ENCODE peak calls at places on chromosomes 11 and 22, in four cellular contexts. D, I, Q and M are unnamed samples.

GRCh38 chr11:12008790-12009616 is 577 bp upstream of the DKK3 start:
- DNase-seq in I (no peak), Q (no peak), D (peak), M (no peak)

GRCh38 chr22:23053051-23053707 is 17.1 kb upstream of the GNAZ start:
- DNase-seq in D (no peak), I (no peak), Q (no peak), M (no peak)

GRCh38 chr11:112316971-112317370 is 56.3 kb upstream of the PLET1 start:
- DNase-seq in I (no peak), Q (no peak), D (no peak), M (no peak)

GRCh38 chr11:86291466-86292262 is 10.4 kb upstream of the HIKESHI start:
- DNase-seq in D (no peak), Q (peak), I (peak), M (peak)

GRCh38 chr22:37823134-37823985 is at the start of gene GALR3:
- DNase-seq in I (no peak), D (no peak), Q (no peak), M (no peak)

GRCh38 chr11:21654091-21654490 is 538.8 kb upstream of the ANO5 start:
- DNase-seq in D (no peak), Q (no peak), I (no peak), M (no peak)

GRCh38 chr11:116207781-116208180 is 565.0 kb downstream of the BUD13 start:
- DNase-seq in Q (no peak), D (no peak), I (no peak), M (no peak)

GRCh38 chr11:128207861-128208321 is 379.5 kb downstream of the ETS1 start:
- DNase-seq in I (no peak), D (no peak), Q (no peak), M (no peak)

GRCh38 chr11:61543606-61544306 is 35.2 kb downstream of the LRRC10B start:
- DNase-seq in I (no peak), D (no peak), Q (no peak), M (no peak)

GRCh38 chr11:74134661-74135515 is 35.9 kb downstream of the C2CD3 start:
- DNase-seq in I (no peak), Q (no peak), D (no peak), M (no peak)

GRCh38 chr11:45646275-45646970 is 19.0 kb downstream of the CHST1 start:
- DNase-seq in I (no peak), Q (no peak), D (no peak), M (no peak)

GRCh38 chr11:24622262-24622661 is 125.4 kb downstream of the LUZP2 start:
- DNase-seq in I (no peak), Q (no peak), D (no peak), M (no peak)

GRCh38 chr11:102886999-102887398 is 12.2 kb upstream of the MMP12 start:
- DNase-seq in I (no peak), D (no peak), Q (no peak), M (no peak)

GRCh38 chr11:48049036-48049435 is 68.7 kb downstream of the PTPRJ start:
- DNase-seq in D (no peak), I (no peak), Q (no peak), M (no peak)

GRCh38 chr11:10409207-10409661 is 45.8 kb upstream of the AMPD3 start:
- DNase-seq in Q (no peak), D (no peak), I (no peak), M (no peak)

GRCh38 chr11:108559340-108559739 is 34.2 kb downstream of the EXPH5 start:
- DNase-seq in D (no peak), I (no peak), Q (no peak), M (no peak)

GRCh38 chr11:74521666-74522252 is 28.2 kb upstream of the LIPT2 start:
- DNase-seq in D (no peak), Q (no peak), I (no peak), M (no peak)

GRCh38 chr22:27220349-27220748 is 563.0 kb downstream of the MIAT start:
- DNase-seq in I (no peak), D (no peak), Q (no peak), M (no peak)

GRCh38 chr11:45109400-45109799 is 37.0 kb upstream of the PRDM11 start:
- DNase-seq in Q (no peak), D (no peak), I (no peak), M (no peak)

GRCh38 chr11:13680501-13681264 is 12.2 kb downstream of the FAR1 start:
- DNase-seq in I (peak), D (no peak), Q (no peak), M (no peak)

GRCh38 chr11:12303431-12304149 is 73.8 kb upstream of the PARVA start:
- DNase-seq in D (no peak), Q (no peak), I (no peak), M (no peak)

GRCh38 chr11:39011822-39012221 is 2413.8 kb upstream of the RAG2 start:
- DNase-seq in I (no peak), Q (no peak), D (no peak), M (no peak)

DNA sequence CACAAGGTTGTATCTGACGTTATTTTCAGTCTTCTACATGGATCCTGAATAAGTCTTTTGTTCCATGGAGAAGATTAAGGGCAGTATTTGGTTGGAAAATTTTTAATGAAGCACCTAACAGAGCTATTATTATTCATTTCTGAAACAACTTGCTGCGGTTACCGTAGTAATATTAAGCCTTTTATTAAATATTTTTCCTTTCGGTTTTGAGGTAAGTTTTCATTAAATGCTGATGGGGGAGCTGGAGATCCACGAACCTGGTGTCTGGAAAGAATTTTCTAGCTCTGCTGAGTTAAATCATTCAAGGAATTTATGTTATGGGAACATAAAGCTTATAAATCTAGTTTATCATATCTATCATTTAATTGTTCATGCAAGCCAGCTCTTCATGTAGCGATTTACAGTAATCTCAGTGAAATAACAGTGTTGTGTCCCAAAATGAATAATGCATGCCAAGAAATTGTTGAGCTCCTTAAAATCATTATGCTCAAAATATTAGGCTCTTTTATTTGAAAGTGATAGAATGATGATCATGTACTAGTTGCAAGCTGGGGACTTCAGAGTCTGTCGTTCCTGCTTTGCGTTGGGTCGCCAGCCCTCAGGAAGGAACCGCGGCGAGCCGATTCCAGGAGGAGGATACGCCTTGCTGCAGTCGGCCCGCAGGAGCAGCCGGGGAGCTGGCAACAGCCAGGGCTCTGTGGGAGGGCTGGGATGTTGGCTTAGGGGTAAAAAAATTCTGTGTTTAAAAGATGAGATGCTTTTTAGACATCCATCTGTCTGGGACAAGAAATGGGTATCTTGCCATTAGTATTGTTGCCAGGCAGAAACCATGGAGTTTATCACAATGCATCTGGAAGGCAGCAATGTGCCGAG is 83.1 kb downstream of the TBC1D22A start:
- DNase-seq in I (no peak), D (no peak), Q (no peak), M (no peak)
- TF ChIP-seq CTCF in I (no peak), D (peak), Q (peak), M (peak)

GRCh38 chr11:105219670-105220069 is 80.1 kb upstream of the CARD18 start:
- DNase-seq in I (no peak), Q (no peak), D (no peak), M (no peak)

GRCh38 chr11:105215528-105215927 is 76.0 kb upstream of the CARD18 start:
- DNase-seq in D (no peak), Q (no peak), I (no peak), M (no peak)

GRCh38 chr11:105224859-105225258 is 85.3 kb upstream of the CARD18 start:
- DNase-seq in Q (no peak), I (no peak), D (no peak), M (no peak)

GRCh38 chr11:105220175-105220574 is 80.6 kb upstream of the CARD18 start:
- DNase-seq in Q (no peak), D (no peak), I (peak), M (peak)

GRCh38 chr11:105219269-105219668 is 79.7 kb upstream of the CARD18 start:
- DNase-seq in D (no peak), Q (no peak), I (no peak), M (no peak)
- TF ChIP-seq CTCF in D (no peak), Q (no peak), I (no peak), M (no peak)

GRCh38 chr11:975824-976223 is 50.2 kb downstream of the AP2A2 start:
- DNase-seq in D (no peak), I (peak), Q (no peak), M (no peak)
- TF ChIP-seq CTCF in D (no peak), I (no peak), Q (peak), M (no peak)

GRCh38 chr11:66638177-66639065 is at the start of gene RBM4:
- DNase-seq in Q (peak), I (peak), D (peak), M (peak)
- TF ChIP-seq CTCF in Q (no peak), I (no peak), D (no peak), M (no peak)

GRCh38 chr11:88535916-88536547 is 198.5 kb upstream of the CTSC start:
- DNase-seq in Q (no peak), I (no peak), D (no peak), M (no peak)
- TF ChIP-seq CTCF in Q (no peak), I (no peak), D (no peak), M (no peak)

DNA sequence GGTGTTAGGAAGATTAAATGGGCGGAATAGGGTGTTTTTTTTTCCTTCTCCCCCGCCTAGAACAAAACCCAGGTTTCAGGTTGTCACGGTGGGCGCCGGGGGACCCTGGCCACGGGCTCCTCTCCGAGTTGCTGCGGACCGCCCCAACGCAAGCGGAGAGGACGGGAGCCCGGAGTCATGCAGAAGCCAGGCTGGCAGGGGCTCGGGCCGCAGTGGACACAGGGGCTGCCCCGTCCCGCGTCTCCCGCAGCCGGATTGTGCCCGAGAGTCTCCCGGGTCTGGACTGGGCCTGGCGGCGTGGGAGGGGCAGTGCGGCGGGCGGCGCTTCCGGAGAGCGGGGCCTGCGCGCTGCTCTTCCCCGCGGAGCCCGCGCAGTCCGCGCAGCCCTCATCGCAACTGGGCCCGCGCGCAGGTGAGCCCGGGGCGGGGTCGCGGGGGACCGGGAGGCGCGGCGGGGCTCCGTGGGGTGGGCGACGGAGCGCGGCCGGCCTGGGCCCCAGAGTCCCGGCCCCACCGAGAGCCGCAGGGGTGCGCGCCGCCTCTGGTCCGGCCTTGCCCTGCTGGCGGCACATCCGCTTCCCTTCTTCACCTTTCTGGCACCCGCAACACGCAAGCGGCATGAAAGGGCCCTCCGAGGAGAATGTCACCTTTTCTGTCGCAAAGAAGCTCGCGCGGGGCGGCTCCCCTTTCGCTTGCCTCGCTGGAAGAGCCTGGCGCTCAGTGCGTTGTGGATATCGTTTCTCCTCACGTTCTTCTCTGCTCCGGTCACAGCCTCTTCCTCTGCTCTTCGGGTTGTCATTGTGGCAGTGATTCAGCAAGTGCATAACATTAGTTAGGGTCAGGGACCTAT is at the start of gene TIRAP:
- DNase-seq in D (peak), I (peak), Q (peak), M (peak)
- TF ChIP-seq CTCF in D (no peak), I (no peak), Q (no peak), M (no peak)

DNA sequence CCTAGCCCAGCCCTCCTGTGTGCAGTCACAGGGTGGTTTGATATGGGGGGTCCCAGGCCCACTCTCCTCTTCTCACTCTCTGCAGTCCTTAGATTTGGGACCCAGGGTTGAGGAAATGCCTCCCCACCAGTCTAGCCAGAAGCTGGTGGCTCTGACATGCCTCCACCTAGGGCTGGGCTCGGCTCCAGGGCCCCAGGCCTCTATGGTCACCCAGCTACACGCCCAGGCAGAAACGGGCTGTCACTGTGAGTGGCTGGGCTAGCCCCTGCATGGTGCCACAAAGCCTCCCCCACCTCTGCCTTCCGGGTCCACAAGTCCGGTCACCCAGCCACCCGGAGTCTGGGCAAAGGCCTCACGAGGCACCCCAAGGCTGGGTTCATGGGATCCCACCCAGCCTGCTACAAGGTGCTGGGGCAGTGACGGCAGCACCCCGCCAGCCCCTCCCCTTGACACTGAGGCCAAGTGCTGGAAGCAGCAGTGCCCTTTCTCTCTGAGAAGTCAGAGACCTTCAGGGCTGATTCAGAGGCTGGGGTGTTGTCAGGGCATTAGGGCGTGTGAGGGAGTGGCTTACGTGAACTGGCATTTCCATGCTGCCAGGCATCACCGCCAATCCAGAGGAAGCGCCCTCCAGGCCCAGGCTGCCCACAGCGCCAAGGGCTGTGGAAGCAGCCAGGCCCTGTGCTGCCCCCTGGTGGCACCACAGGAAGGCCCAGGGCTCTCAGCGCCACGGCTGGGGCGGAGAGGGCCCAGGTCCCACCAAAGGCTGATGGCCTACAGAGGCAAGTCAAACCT is 638 bp upstream of the PITPNM1 start:
- DNase-seq in D (peak), Q (peak), I (peak), M (peak)
- TF ChIP-seq CTCF in D (peak), Q (peak), I (peak), M (peak)

GRCh38 chr22:20165913-20166312 is 15.1 kb upstream of the CCDC188 start:
- DNase-seq in D (no peak), I (no peak), Q (no peak), M (no peak)

GRCh38 chr22:20166703-20167102 is 15.8 kb upstream of the CCDC188 start:
- DNase-seq in Q (no peak), I (no peak), D (no peak), M (no peak)

GRCh38 chr22:20165421-20165820 is 14.6 kb upstream of the CCDC188 start:
- DNase-seq in I (no peak), Q (no peak), D (no peak), M (no peak)

GRCh38 chr22:20167643-20168322 is 16.9 kb upstream of the CCDC188 start:
- DNase-seq in I (no peak), D (no peak), Q (no peak), M (no peak)

GRCh38 chr22:20164863-20165262 is 14.0 kb upstream of the CCDC188 start:
- DNase-seq in Q (no peak), I (no peak), D (no peak), M (no peak)
- TF ChIP-seq CTCF in Q (no peak), I (no peak), D (no peak), M (no peak)